ENCODE peak calls at places on chromosomes 5 and 9, in five cellular contexts. D is thyroid gland, T is GM04503, C is lower lobe of right lung, F is activated T-helper 1 cell treated with Interleukin-2 at 50 U/mL for 16 hours. J is an unnamed sample.

GRCh38 chr9:137021979-137022619 is 5.9 kb downstream of the ABCA2 start:
- DNase-seq in D (no peak), T (no peak), C (peak), F (peak), J (no peak)

GRCh38 chr9:77514886-77515711 is 133.0 kb downstream of the GNA14 start:
- DNase-seq in D (peak), T (peak), C (no peak), F (no peak), J (no peak)

GRCh38 chr5:15026011-15026481 is 154.5 kb upstream of the ANKH start:
- DNase-seq in D (no peak), T (peak), C (no peak), F (no peak), J (no peak)

GRCh38 chr9:93305497-93306020 is 121.6 kb downstream of the WNK2 start:
- DNase-seq in D (no peak), T (no peak), C (peak), F (no peak), J (peak)

GRCh38 chr9:113619156-113619861 is 155.8 kb downstream of the RGS3 start:
- DNase-seq in D (no peak), T (no peak), C (no peak), F (no peak), J (peak)

GRCh38 chr5:89289604-89290003 is 406.6 kb upstream of the MEF2C start:
- DNase-seq in D (no peak), T (peak), C (no peak), F (no peak), J (no peak)

GRCh38 chr5:157204765-157205164 is 24.1 kb downstream of the ITK start:
- DNase-seq in D (no peak), T (no peak), C (no peak), F (no peak), J (no peak)

GRCh38 chr9:88748566-88749238 is 213.7 kb downstream of the NXNL2 start:
- DNase-seq in D (peak), T (peak), C (no peak), F (no peak), J (no peak)

GRCh38 chr5:82222597-82223574 is 55.3 kb downstream of the RPS23 start:
- DNase-seq in D (no peak), T (no peak), C (no peak), F (no peak), J (no peak)

GRCh38 chr5:33688041-33688980 is 203.5 kb downstream of the ADAMTS12 start:
- DNase-seq in D (no peak), T (peak), C (no peak), F (no peak), J (no peak)

GRCh38 chr5:93990504-93991085 is 249.2 kb upstream of the POU5F2 start:
- DNase-seq in D (no peak), T (no peak), C (no peak), F (no peak), J (no peak)

GRCh38 chr5:88690619-88691560 is 192.1 kb downstream of the MEF2C start:
- DNase-seq in D (peak), T (no peak), C (peak), F (peak), J (no peak)

GRCh38 chr5:180555168-180555921 is 36.0 kb downstream of the SCGB3A1 start:
- DNase-seq in D (no peak), T (no peak), C (no peak), F (no peak), J (no peak)

GRCh38 chr9:124309665-124310064 is 51.9 kb downstream of the NEK6 start:
- DNase-seq in D (no peak), T (peak), C (no peak), F (no peak), J (no peak)

GRCh38 chr9:89635816-89636215 is 31.0 kb downstream of the GADD45G start:
- DNase-seq in D (no peak), T (no peak), C (no peak), F (no peak), J (no peak)

GRCh38 chr5:127919006-127919796 is 164.4 kb upstream of the SLC12A2 start:
- DNase-seq in D (no peak), T (no peak), C (no peak), F (no peak), J (no peak)

GRCh38 chr9:134304306-134304705 is 21.9 kb upstream of the RXRA start:
- DNase-seq in D (no peak), T (no peak), C (peak), F (no peak), J (peak)

GRCh38 chr9:3371842-3372241 is 154.0 kb downstream of the RFX3 start:
- DNase-seq in D (no peak), T (no peak), C (no peak), F (no peak), J (no peak)

J was measured in chondrocyte.